ENCODE peak calls at places on chromosomes 3 and 15, in seven cellular contexts. One of them, this sample, is unnamed.

GRCh38 chr3:88732211-88732610 is 375.2 kb upstream of the EPHA3 start:
- DNase-seq in SK-N-SH: no peak
- DNase-seq in GM12878: no peak
- DNase-seq in K562: no peak
- DNase-seq in H1: no peak
- DNase-seq in HCT116: no peak
- DNase-seq in HepG2: no peak
- DNase-seq in this sample: no peak

GRCh38 chr3:72821170-72821781 is 27.0 kb downstream of the SHQ1 start:
- DNase-seq in K562: no peak
- DNase-seq in GM12878: no peak
- DNase-seq in H1: no peak
- DNase-seq in HCT116: no peak
- DNase-seq in HepG2: no peak
- DNase-seq in SK-N-SH: no peak
- DNase-seq in this sample: peak

GRCh38 chr3:138567403-138567802 is 26.7 kb downstream of the CEP70 start:
- DNase-seq in K562: no peak
- DNase-seq in HepG2: peak
- DNase-seq in GM12878: no peak
- DNase-seq in SK-N-SH: no peak
- DNase-seq in HCT116: no peak
- DNase-seq in H1: no peak
- DNase-seq in this sample: no peak

GRCh38 chr15:97904196-97904572 is 56.3 kb upstream of the ARRDC4 start:
- DNase-seq in K562: peak
- DNase-seq in H1: peak
- DNase-seq in SK-N-SH: peak
- DNase-seq in HCT116: peak
- DNase-seq in GM12878: no peak
- DNase-seq in HepG2: peak
- DNase-seq in this sample: peak

GRCh38 chr15:29066848-29067247 is 181.1 kb downstream of the APBA2 start:
- DNase-seq in K562: no peak
- DNase-seq in SK-N-SH: no peak
- DNase-seq in GM12878: no peak
- DNase-seq in HepG2: no peak
- DNase-seq in HCT116: no peak
- DNase-seq in H1: no peak
- DNase-seq in this sample: no peak

GRCh38 chr3:113585228-113585627 is 52.9 kb downstream of the SIDT1 start:
- DNase-seq in SK-N-SH: no peak
- DNase-seq in GM12878: no peak
- DNase-seq in HCT116: no peak
- DNase-seq in H1: no peak
- DNase-seq in K562: no peak
- DNase-seq in HepG2: no peak
- DNase-seq in this sample: no peak

GRCh38 chr15:81092559-81092902 is 41.5 kb upstream of the CFAP161 start:
- DNase-seq in K562: peak
- DNase-seq in HepG2: no peak
- DNase-seq in HCT116: no peak
- DNase-seq in SK-N-SH: no peak
- DNase-seq in GM12878: no peak
- DNase-seq in H1: no peak
- DNase-seq in this sample: no peak

GRCh38 chr3:190097617-190098016 is 23.1 kb downstream of the P3H2 start:
- DNase-seq in HCT116: no peak
- DNase-seq in SK-N-SH: no peak
- DNase-seq in HepG2: no peak
- DNase-seq in K562: no peak
- DNase-seq in GM12878: no peak
- DNase-seq in H1: no peak
- DNase-seq in this sample: no peak

GRCh38 chr3:159882784-159883779 is 105.6 kb upstream of the IL12A start:
- DNase-seq in GM12878: no peak
- DNase-seq in HCT116: no peak
- DNase-seq in SK-N-SH: peak
- DNase-seq in K562: no peak
- DNase-seq in HepG2: no peak
- DNase-seq in H1: no peak
- DNase-seq in this sample: no peak

GRCh38 chr15:62046064-62046779 is 14.0 kb downstream of the VPS13C start:
- DNase-seq in K562: no peak
- DNase-seq in GM12878: no peak
- DNase-seq in H1: no peak
- DNase-seq in HCT116: no peak
- DNase-seq in SK-N-SH: no peak
- DNase-seq in HepG2: no peak
- DNase-seq in this sample: no peak

GRCh38 chr3:57274845-57275244 is 17.6 kb downstream of the ASB14 start:
- DNase-seq in SK-N-SH: no peak
- DNase-seq in K562: no peak
- DNase-seq in HepG2: no peak
- DNase-seq in H1: no peak
- DNase-seq in HCT116: no peak
- DNase-seq in GM12878: no peak
- DNase-seq in this sample: no peak

GRCh38 chr15:82919231-82919886 is 33.2 kb downstream of the HOMER2 start:
- DNase-seq in SK-N-SH: no peak
- DNase-seq in H1: no peak
- DNase-seq in HepG2: peak
- DNase-seq in K562: no peak
- DNase-seq in GM12878: no peak
- DNase-seq in HCT116: no peak
- DNase-seq in this sample: peak

GRCh38 chr15:44591326-44591725 is 54.4 kb downstream of the EIF3J start:
- DNase-seq in HCT116: no peak
- DNase-seq in K562: no peak
- DNase-seq in SK-N-SH: no peak
- DNase-seq in H1: no peak
- DNase-seq in HepG2: no peak
- DNase-seq in GM12878: no peak
- DNase-seq in this sample: no peak

DNA sequence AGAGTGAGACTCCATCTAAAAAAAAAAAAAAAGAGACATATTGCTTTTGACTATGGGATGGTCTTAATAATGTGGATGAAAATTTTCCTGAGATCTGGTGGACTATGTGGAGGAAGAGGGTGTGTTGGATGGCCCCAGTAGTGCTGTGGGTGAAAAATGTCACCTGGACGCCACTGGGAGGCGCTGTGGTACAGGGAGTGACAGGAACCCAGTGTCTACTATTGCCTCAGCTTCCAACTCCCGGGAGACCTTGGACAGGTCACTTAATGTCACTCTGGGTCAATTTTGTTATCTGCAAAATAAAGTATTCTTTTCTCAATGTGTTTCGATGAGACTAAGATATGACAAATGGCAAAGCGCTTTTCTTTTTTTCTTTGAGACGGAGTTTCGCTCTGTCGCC is 27.7 kb upstream of the DCP1A start:
- DNase-seq in GM12878: no peak
- DNase-seq in HepG2: peak
- DNase-seq in SK-N-SH: peak
- DNase-seq in K562: peak
- DNase-seq in H1: peak
- DNase-seq in HCT116: peak
- DNase-seq in this sample: peak
- TF ChIP-seq JUND in GM12878: no peak
- TF ChIP-seq JUND in HepG2: no peak
- TF ChIP-seq JUND in SK-N-SH: no peak
- TF ChIP-seq JUND in K562: no peak
- TF ChIP-seq JUND in H1: peak
- TF ChIP-seq JUND in HCT116: no peak
- TF ChIP-seq JUND in this sample: no peak

GRCh38 chr15:90640862-90641261 is 76.3 kb upstream of the BLM start:
- DNase-seq in H1: no peak
- DNase-seq in HCT116: no peak
- DNase-seq in HepG2: no peak
- DNase-seq in SK-N-SH: no peak
- DNase-seq in GM12878: no peak
- DNase-seq in K562: no peak
- DNase-seq in this sample: no peak

GRCh38 chr15:90637693-90638092 is 79.5 kb upstream of the BLM start:
- DNase-seq in K562: no peak
- DNase-seq in GM12878: no peak
- DNase-seq in HepG2: no peak
- DNase-seq in HCT116: no peak
- DNase-seq in SK-N-SH: peak
- DNase-seq in H1: no peak
- DNase-seq in this sample: no peak

GRCh38 chr15:90641581-90642463 is 75.3 kb upstream of the BLM start:
- DNase-seq in HCT116: no peak
- DNase-seq in HepG2: no peak
- DNase-seq in SK-N-SH: no peak
- DNase-seq in K562: no peak
- DNase-seq in GM12878: no peak
- DNase-seq in H1: no peak
- DNase-seq in this sample: no peak

GRCh38 chr15:90638241-90638691 is 78.9 kb upstream of the BLM start:
- DNase-seq in SK-N-SH: peak
- DNase-seq in K562: no peak
- DNase-seq in HCT116: no peak
- DNase-seq in HepG2: no peak
- DNase-seq in GM12878: no peak
- DNase-seq in H1: no peak
- DNase-seq in this sample: no peak

DNA sequence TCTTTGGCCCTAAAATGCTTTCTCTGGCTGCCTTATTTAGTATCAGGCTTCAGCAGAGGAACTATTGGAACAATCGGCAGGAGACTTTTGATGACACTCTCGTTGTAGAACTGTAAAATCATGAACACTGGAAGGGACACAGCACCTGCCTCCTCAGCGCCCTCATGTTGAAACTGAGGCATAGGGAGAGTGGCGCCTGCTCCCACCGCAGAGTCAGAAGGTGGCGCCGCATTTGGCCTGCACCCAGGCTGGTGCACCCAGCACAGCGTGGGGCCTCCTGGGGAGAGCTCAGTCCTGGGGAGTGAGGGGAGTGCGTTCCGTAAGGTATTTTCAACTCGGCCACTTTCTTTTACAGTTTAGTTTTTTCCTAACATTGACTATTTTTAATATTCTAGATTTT is 78.2 kb upstream of the BLM start:
- DNase-seq in GM12878: no peak
- DNase-seq in HCT116: no peak
- DNase-seq in K562: no peak
- DNase-seq in H1: no peak
- DNase-seq in HepG2: no peak
- DNase-seq in SK-N-SH: no peak
- DNase-seq in this sample: no peak
- TF ChIP-seq JUND in GM12878: no peak
- TF ChIP-seq JUND in HCT116: no peak
- TF ChIP-seq JUND in K562: no peak
- TF ChIP-seq JUND in H1: no peak
- TF ChIP-seq JUND in HepG2: no peak
- TF ChIP-seq JUND in SK-N-SH: no peak
- TF ChIP-seq JUND in this sample: no peak

GRCh38 chr3:47780727-47781325 is 867 bp downstream of the SMARCC1 start:
- DNase-seq in GM12878: no peak
- DNase-seq in SK-N-SH: peak
- DNase-seq in HepG2: peak
- DNase-seq in H1: no peak
- DNase-seq in HCT116: no peak
- DNase-seq in K562: no peak
- DNase-seq in this sample: no peak

GRCh38 chr3:47781326-47781684 is 388 bp downstream of the SMARCC1 start:
- DNase-seq in HepG2: no peak
- DNase-seq in K562: peak
- DNase-seq in HCT116: no peak
- DNase-seq in SK-N-SH: peak
- DNase-seq in GM12878: no peak
- DNase-seq in H1: peak
- DNase-seq in this sample: peak

GRCh38 chr3:47782538-47783308 is 1.0 kb upstream of the SMARCC1 start:
- DNase-seq in GM12878: no peak
- DNase-seq in SK-N-SH: no peak
- DNase-seq in HCT116: no peak
- DNase-seq in H1: no peak
- DNase-seq in K562: peak
- DNase-seq in HepG2: no peak
- DNase-seq in this sample: no peak

GRCh38 chr3:47781685-47782537 is at the start of gene SMARCC1:
- DNase-seq in GM12878: peak
- DNase-seq in H1: peak
- DNase-seq in HepG2: peak
- DNase-seq in K562: peak
- DNase-seq in HCT116: peak
- DNase-seq in SK-N-SH: peak
- DNase-seq in this sample: peak

GRCh38 chr3:47783673-47784072 is 2.0 kb upstream of the SMARCC1 start:
- DNase-seq in SK-N-SH: no peak
- DNase-seq in K562: no peak
- DNase-seq in GM12878: no peak
- DNase-seq in HCT116: no peak
- DNase-seq in HepG2: no peak
- DNase-seq in H1: no peak
- DNase-seq in this sample: no peak
- TF ChIP-seq JUND in SK-N-SH: no peak
- TF ChIP-seq JUND in K562: no peak
- TF ChIP-seq JUND in GM12878: no peak
- TF ChIP-seq JUND in HCT116: no peak
- TF ChIP-seq JUND in HepG2: no peak
- TF ChIP-seq JUND in H1: no peak
- TF ChIP-seq JUND in this sample: no peak

GRCh38 chr15:70089692-70089971 is 8.1 kb downstream of the TLE3 start:
- DNase-seq in HepG2: no peak
- DNase-seq in K562: no peak
- DNase-seq in HCT116: no peak
- DNase-seq in SK-N-SH: no peak
- DNase-seq in GM12878: no peak
- DNase-seq in H1: no peak
- DNase-seq in this sample: no peak

GRCh38 chr15:70088887-70089691 is 8.6 kb downstream of the TLE3 start:
- DNase-seq in K562: no peak
- DNase-seq in SK-N-SH: no peak
- DNase-seq in HCT116: no peak
- DNase-seq in H1: no peak
- DNase-seq in GM12878: no peak
- DNase-seq in HepG2: no peak
- DNase-seq in this sample: no peak

GRCh38 chr15:70087708-70088352 is 9.9 kb downstream of the TLE3 start:
- DNase-seq in SK-N-SH: no peak
- DNase-seq in HepG2: no peak
- DNase-seq in K562: peak
- DNase-seq in H1: no peak
- DNase-seq in GM12878: no peak
- DNase-seq in HCT116: no peak
- DNase-seq in this sample: no peak

GRCh38 chr15:70086636-70087035 is 11.1 kb downstream of the TLE3 start:
- DNase-seq in HepG2: no peak
- DNase-seq in K562: peak
- DNase-seq in HCT116: no peak
- DNase-seq in GM12878: no peak
- DNase-seq in H1: no peak
- DNase-seq in SK-N-SH: no peak
- DNase-seq in this sample: no peak

DNA sequence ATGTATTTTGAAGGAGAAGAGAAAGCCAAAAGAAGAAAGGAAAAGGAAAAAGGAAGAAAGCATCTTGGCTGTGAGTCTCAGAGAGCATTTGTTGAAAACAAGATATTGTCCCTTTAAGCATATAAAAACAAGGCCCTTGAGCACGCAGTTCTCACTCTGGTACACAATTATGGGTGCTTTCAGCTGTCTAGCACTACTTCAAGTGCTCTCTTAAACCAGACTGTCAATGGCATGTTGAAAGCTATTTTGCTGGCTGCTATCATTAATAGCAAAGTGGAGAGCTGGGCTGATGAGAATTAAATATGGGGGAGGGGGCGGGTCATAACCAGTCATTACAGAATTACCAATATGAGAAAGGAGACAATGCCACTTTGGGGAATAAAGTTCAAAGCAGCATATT is 9.3 kb downstream of the TLE3 start:
- DNase-seq in HCT116: no peak
- DNase-seq in SK-N-SH: no peak
- DNase-seq in HepG2: no peak
- DNase-seq in K562: no peak
- DNase-seq in H1: no peak
- DNase-seq in GM12878: no peak
- DNase-seq in this sample: no peak
- TF ChIP-seq JUND in HCT116: no peak
- TF ChIP-seq JUND in SK-N-SH: no peak
- TF ChIP-seq JUND in HepG2: no peak
- TF ChIP-seq JUND in K562: no peak
- TF ChIP-seq JUND in H1: no peak
- TF ChIP-seq JUND in GM12878: no peak
- TF ChIP-seq JUND in this sample: no peak